ENCODE peak calls at places on chromosomes 4 and X, in ten cellular contexts. One of them, this sample, is unnamed.

GRCh38 chrX:10030570-10030969 is 63.4 kb downstream of the CLDN34 start:
- DNase-seq in activated CD8-positive, alpha-beta memory T cell treated with anti-CD3 and anti-CD28 coated beads for 24 hours: no peak
- DNase-seq in stimulated activated CD4-positive, alpha-beta T cell treated with anti-CD3 and anti-CD28 coated beads, Interleukin-15, amount 100 ng/mL, for 1 hour: no peak
- DNase-seq in pons: no peak
- DNase-seq in activated CD4-positive, alpha-beta T cell treated with anti-CD3 and anti-CD28 coated beads for 1 hour: no peak
- DNase-seq in effector memory CD8-positive, alpha-beta T cell: no peak
- DNase-seq in M059J: no peak
- DNase-seq in EL: no peak
- DNase-seq in foreskin fibroblast: peak
- DNase-seq in SIG-M5: no peak
- DNase-seq in this sample: no peak

GRCh38 chr4:140567722-140568121 is 1.0 kb downstream of the UCP1 start:
- DNase-seq in activated CD8-positive, alpha-beta memory T cell treated with anti-CD3 and anti-CD28 coated beads for 24 hours: no peak
- DNase-seq in stimulated activated CD4-positive, alpha-beta T cell treated with anti-CD3 and anti-CD28 coated beads, Interleukin-15, amount 100 ng/mL, for 1 hour: no peak
- DNase-seq in pons: no peak
- DNase-seq in activated CD4-positive, alpha-beta T cell treated with anti-CD3 and anti-CD28 coated beads for 1 hour: no peak
- DNase-seq in effector memory CD8-positive, alpha-beta T cell: no peak
- DNase-seq in M059J: peak
- DNase-seq in EL: peak
- DNase-seq in foreskin fibroblast: peak
- DNase-seq in SIG-M5: no peak
- DNase-seq in this sample: no peak

GRCh38 chr4:41480985-41481384 is 57.0 kb upstream of the LIMCH1 start:
- DNase-seq in activated CD8-positive, alpha-beta memory T cell treated with anti-CD3 and anti-CD28 coated beads for 24 hours: no peak
- DNase-seq in stimulated activated CD4-positive, alpha-beta T cell treated with anti-CD3 and anti-CD28 coated beads, Interleukin-15, amount 100 ng/mL, for 1 hour: no peak
- DNase-seq in pons: no peak
- DNase-seq in activated CD4-positive, alpha-beta T cell treated with anti-CD3 and anti-CD28 coated beads for 1 hour: no peak
- DNase-seq in effector memory CD8-positive, alpha-beta T cell: no peak
- DNase-seq in M059J: no peak
- DNase-seq in EL: no peak
- DNase-seq in foreskin fibroblast: no peak
- DNase-seq in SIG-M5: no peak
- DNase-seq in this sample: no peak

GRCh38 chrX:39692796-39693195 is 405.0 kb downstream of the BCOR start:
- DNase-seq in activated CD8-positive, alpha-beta memory T cell treated with anti-CD3 and anti-CD28 coated beads for 24 hours: peak
- DNase-seq in stimulated activated CD4-positive, alpha-beta T cell treated with anti-CD3 and anti-CD28 coated beads, Interleukin-15, amount 100 ng/mL, for 1 hour: no peak
- DNase-seq in pons: no peak
- DNase-seq in activated CD4-positive, alpha-beta T cell treated with anti-CD3 and anti-CD28 coated beads for 1 hour: no peak
- DNase-seq in effector memory CD8-positive, alpha-beta T cell: no peak
- DNase-seq in M059J: no peak
- DNase-seq in EL: no peak
- DNase-seq in foreskin fibroblast: no peak
- DNase-seq in SIG-M5: no peak
- DNase-seq in this sample: no peak

GRCh38 chrX:9953396-9953795 is 13.8 kb upstream of the CLDN34 start:
- DNase-seq in activated CD8-positive, alpha-beta memory T cell treated with anti-CD3 and anti-CD28 coated beads for 24 hours: no peak
- DNase-seq in stimulated activated CD4-positive, alpha-beta T cell treated with anti-CD3 and anti-CD28 coated beads, Interleukin-15, amount 100 ng/mL, for 1 hour: no peak
- DNase-seq in pons: no peak
- DNase-seq in activated CD4-positive, alpha-beta T cell treated with anti-CD3 and anti-CD28 coated beads for 1 hour: no peak
- DNase-seq in effector memory CD8-positive, alpha-beta T cell: no peak
- DNase-seq in M059J: no peak
- DNase-seq in EL: no peak
- DNase-seq in foreskin fibroblast: no peak
- DNase-seq in SIG-M5: no peak
- DNase-seq in this sample: no peak

GRCh38 chrX:119238557-119238956 is 2.5 kb downstream of the PGRMC1 start:
- DNase-seq in activated CD8-positive, alpha-beta memory T cell treated with anti-CD3 and anti-CD28 coated beads for 24 hours: no peak
- DNase-seq in stimulated activated CD4-positive, alpha-beta T cell treated with anti-CD3 and anti-CD28 coated beads, Interleukin-15, amount 100 ng/mL, for 1 hour: no peak
- DNase-seq in pons: peak
- DNase-seq in activated CD4-positive, alpha-beta T cell treated with anti-CD3 and anti-CD28 coated beads for 1 hour: no peak
- DNase-seq in effector memory CD8-positive, alpha-beta T cell: no peak
- DNase-seq in M059J: peak
- DNase-seq in EL: peak
- DNase-seq in foreskin fibroblast: peak
- DNase-seq in SIG-M5: no peak
- DNase-seq in this sample: no peak

GRCh38 chr4:74919783-74920182 is 13.1 kb upstream of the PARM1 start:
- DNase-seq in activated CD8-positive, alpha-beta memory T cell treated with anti-CD3 and anti-CD28 coated beads for 24 hours: no peak
- DNase-seq in stimulated activated CD4-positive, alpha-beta T cell treated with anti-CD3 and anti-CD28 coated beads, Interleukin-15, amount 100 ng/mL, for 1 hour: no peak
- DNase-seq in pons: no peak
- DNase-seq in activated CD4-positive, alpha-beta T cell treated with anti-CD3 and anti-CD28 coated beads for 1 hour: no peak
- DNase-seq in effector memory CD8-positive, alpha-beta T cell: no peak
- DNase-seq in M059J: no peak
- DNase-seq in EL: no peak
- DNase-seq in foreskin fibroblast: no peak
- DNase-seq in SIG-M5: no peak
- DNase-seq in this sample: no peak

GRCh38 chrX:40090050-40090804 is 7.5 kb downstream of the BCOR start:
- DNase-seq in activated CD8-positive, alpha-beta memory T cell treated with anti-CD3 and anti-CD28 coated beads for 24 hours: no peak
- DNase-seq in stimulated activated CD4-positive, alpha-beta T cell treated with anti-CD3 and anti-CD28 coated beads, Interleukin-15, amount 100 ng/mL, for 1 hour: no peak
- DNase-seq in pons: no peak
- DNase-seq in activated CD4-positive, alpha-beta T cell treated with anti-CD3 and anti-CD28 coated beads for 1 hour: no peak
- DNase-seq in effector memory CD8-positive, alpha-beta T cell: no peak
- DNase-seq in M059J: no peak
- DNase-seq in EL: peak
- DNase-seq in foreskin fibroblast: peak
- DNase-seq in SIG-M5: no peak
- DNase-seq in this sample: no peak

GRCh38 chr4:20839957-20840356 is 139.7 kb downstream of the PACRGL start:
- DNase-seq in activated CD8-positive, alpha-beta memory T cell treated with anti-CD3 and anti-CD28 coated beads for 24 hours: no peak
- DNase-seq in stimulated activated CD4-positive, alpha-beta T cell treated with anti-CD3 and anti-CD28 coated beads, Interleukin-15, amount 100 ng/mL, for 1 hour: no peak
- DNase-seq in pons: no peak
- DNase-seq in activated CD4-positive, alpha-beta T cell treated with anti-CD3 and anti-CD28 coated beads for 1 hour: no peak
- DNase-seq in effector memory CD8-positive, alpha-beta T cell: no peak
- DNase-seq in M059J: peak
- DNase-seq in EL: peak
- DNase-seq in foreskin fibroblast: peak
- DNase-seq in SIG-M5: no peak
- DNase-seq in this sample: no peak

GRCh38 chr4:63430105-63430504 is 979.1 kb downstream of the TECRL start:
- DNase-seq in activated CD8-positive, alpha-beta memory T cell treated with anti-CD3 and anti-CD28 coated beads for 24 hours: no peak
- DNase-seq in stimulated activated CD4-positive, alpha-beta T cell treated with anti-CD3 and anti-CD28 coated beads, Interleukin-15, amount 100 ng/mL, for 1 hour: no peak
- DNase-seq in pons: no peak
- DNase-seq in activated CD4-positive, alpha-beta T cell treated with anti-CD3 and anti-CD28 coated beads for 1 hour: no peak
- DNase-seq in effector memory CD8-positive, alpha-beta T cell: no peak
- DNase-seq in M059J: no peak
- DNase-seq in EL: no peak
- DNase-seq in foreskin fibroblast: no peak
- DNase-seq in SIG-M5: no peak
- DNase-seq in this sample: no peak

GRCh38 chr4:186227744-186228513 is 622 bp downstream of the KLKB1 start:
- DNase-seq in activated CD8-positive, alpha-beta memory T cell treated with anti-CD3 and anti-CD28 coated beads for 24 hours: no peak
- DNase-seq in stimulated activated CD4-positive, alpha-beta T cell treated with anti-CD3 and anti-CD28 coated beads, Interleukin-15, amount 100 ng/mL, for 1 hour: no peak
- DNase-seq in pons: no peak
- DNase-seq in activated CD4-positive, alpha-beta T cell treated with anti-CD3 and anti-CD28 coated beads for 1 hour: no peak
- DNase-seq in effector memory CD8-positive, alpha-beta T cell: no peak
- DNase-seq in M059J: peak
- DNase-seq in EL: peak
- DNase-seq in foreskin fibroblast: no peak
- DNase-seq in SIG-M5: no peak
- DNase-seq in this sample: no peak

GRCh38 chr4:85763207-85763606 is 288.3 kb downstream of the ARHGAP24 start:
- DNase-seq in activated CD8-positive, alpha-beta memory T cell treated with anti-CD3 and anti-CD28 coated beads for 24 hours: no peak
- DNase-seq in stimulated activated CD4-positive, alpha-beta T cell treated with anti-CD3 and anti-CD28 coated beads, Interleukin-15, amount 100 ng/mL, for 1 hour: no peak
- DNase-seq in pons: no peak
- DNase-seq in activated CD4-positive, alpha-beta T cell treated with anti-CD3 and anti-CD28 coated beads for 1 hour: no peak
- DNase-seq in effector memory CD8-positive, alpha-beta T cell: no peak
- DNase-seq in M059J: peak
- DNase-seq in EL: no peak
- DNase-seq in foreskin fibroblast: no peak
- DNase-seq in SIG-M5: no peak
- DNase-seq in this sample: no peak

This sample was measured in iPS DF 6.9.